ENCODE peak calls at places on chromosomes 6 and 20, in eight cellular contexts. H, M, G, C, V, F, A and E are unnamed samples.

GRCh38 chr6:35718911-35719381 is 17.9 kb upstream of the ARMC12 start:
- DNase-seq in C (peak), V (no peak), A (no peak), H (no peak), G (no peak), F (peak), M (no peak), E (no peak)

GRCh38 chr6:89567635-89568390 is 70.7 kb downstream of the LYRM2 start:
- DNase-seq in G (no peak), C (no peak), M (no peak), V (no peak), F (no peak), A (no peak), H (no peak), E (no peak)

GRCh38 chr6:165486183-165487137 is 176.6 kb downstream of the PDE10A start:
- DNase-seq in C (no peak), F (no peak), A (no peak), G (no peak), H (no peak), V (no peak), M (no peak), E (no peak)

GRCh38 chr20:60446273-60447111 is 488.3 kb downstream of the CDH26 start:
- DNase-seq in G (no peak), H (no peak), F (no peak), M (no peak), V (no peak), A (no peak), C (no peak), E (no peak)

GRCh38 chr20:53735536-53736050 is 142.0 kb upstream of the ZNF217 start:
- DNase-seq in M (peak), G (no peak), F (peak), V (no peak), H (no peak), C (no peak), A (no peak), E (no peak)

GRCh38 chr6:68760941-68761676 is 126.0 kb downstream of the ADGRB3 start:
- DNase-seq in H (no peak), C (no peak), A (no peak), V (no peak), M (peak), G (no peak), F (no peak), E (no peak)

GRCh38 chr6:137155830-137156229 is 17.6 kb downstream of the IL22RA2 start:
- DNase-seq in G (no peak), F (peak), C (no peak), M (no peak), H (no peak), V (no peak), A (no peak), E (no peak)

GRCh38 chr6:41975276-41975675 is 33.7 kb upstream of the CCND3 start:
- DNase-seq in H (no peak), G (no peak), A (no peak), M (no peak), C (peak), V (no peak), F (no peak), E (no peak)

GRCh38 chr6:143196525-143197225 is 136.0 kb downstream of the AIG1 start:
- DNase-seq in M (no peak), V (no peak), F (peak), H (no peak), C (no peak), G (no peak), A (no peak), E (no peak)

GRCh38 chr6:125571207-125571740 is 178.2 kb upstream of the HEY2 start:
- DNase-seq in C (no peak), A (no peak), H (no peak), V (no peak), F (no peak), M (no peak), G (no peak), E (no peak)

GRCh38 chr6:50030777-50031562 is 9.2 kb upstream of the DEFB110 start:
- DNase-seq in G (peak), M (peak), C (no peak), F (no peak), V (no peak), H (peak), A (no peak), E (no peak)

GRCh38 chr6:149990672-149991402 is 27.1 kb downstream of the ULBP1 start:
- DNase-seq in C (peak), F (no peak), G (no peak), A (no peak), M (no peak), V (no peak), H (peak), E (peak)

GRCh38 chr6:85482206-85483040 is 32.5 kb downstream of the NT5E start:
- DNase-seq in C (no peak), V (no peak), G (no peak), A (no peak), M (no peak), H (no peak), F (no peak), E (no peak)

GRCh38 chr20:35618372-35619131 is 2.9 kb downstream of the SPAG4 start:
- DNase-seq in V (peak), H (peak), G (peak), F (peak), A (no peak), C (peak), M (peak), E (peak)

GRCh38 chr6:139135578-139136545 is 982 bp downstream of the HECA start:
- DNase-seq in F (peak), C (peak), A (peak), V (peak), G (peak), H (peak), M (peak), E (peak)

GRCh38 chr20:47265984-47266383 is 90.5 kb downstream of the ZMYND8 start:
- DNase-seq in A (no peak), V (no peak), F (no peak), H (peak), C (no peak), M (no peak), G (no peak), E (no peak)

GRCh38 chr6:17478223-17478907 is 85.0 kb downstream of the CAP2 start:
- DNase-seq in C (no peak), H (no peak), G (no peak), M (no peak), A (no peak), V (no peak), F (no peak), E (no peak)

GRCh38 chr6:138159246-138159645 is 2.5 kb upstream of the ARFGEF3 start:
- DNase-seq in F (no peak), G (no peak), C (no peak), A (no peak), H (no peak), V (no peak), M (no peak), E (no peak)